ENCODE peak calls at places on chromosome 14, in nine cellular contexts. One of them, this sample, is unnamed.

GRCh38 chr14:95396221-95396620 is 76.5 kb upstream of the CLMN start:
- DNase-seq in NCI-H1092 treated with DMSO at 0.1 percent for 48 hours: no peak
- DNase-seq in NCI-H187 treated with DMSO at 0.1 percent for 48 hours: no peak
- DNase-seq in left lobe of liver: no peak
- DNase-seq in HTR-8/SVneo: no peak
- DNase-seq in endothelial cell: no peak
- DNase-seq in Peyer's patch: no peak
- DNase-seq in NCI-H1436: no peak
- DNase-seq in astrocyte of the cerebellum: no peak
- DNase-seq in this sample: no peak

GRCh38 chr14:55233591-55233990 is 37.6 kb upstream of the FBXO34 start:
- DNase-seq in NCI-H1092 treated with DMSO at 0.1 percent for 48 hours: no peak
- DNase-seq in NCI-H187 treated with DMSO at 0.1 percent for 48 hours: no peak
- DNase-seq in left lobe of liver: no peak
- DNase-seq in HTR-8/SVneo: no peak
- DNase-seq in endothelial cell: no peak
- DNase-seq in Peyer's patch: no peak
- DNase-seq in NCI-H1436: no peak
- DNase-seq in astrocyte of the cerebellum: no peak
- DNase-seq in this sample: no peak

GRCh38 chr14:105070760-105071137 is 5.5 kb upstream of the GPR132 start:
- DNase-seq in NCI-H1092 treated with DMSO at 0.1 percent for 48 hours: no peak
- DNase-seq in NCI-H187 treated with DMSO at 0.1 percent for 48 hours: no peak
- DNase-seq in left lobe of liver: no peak
- DNase-seq in HTR-8/SVneo: no peak
- DNase-seq in endothelial cell: no peak
- DNase-seq in Peyer's patch: no peak
- DNase-seq in NCI-H1436: no peak
- DNase-seq in astrocyte of the cerebellum: no peak
- DNase-seq in this sample: no peak

GRCh38 chr14:105091335-105092123 is 26.3 kb upstream of the GPR132 start:
- DNase-seq in NCI-H1092 treated with DMSO at 0.1 percent for 48 hours: no peak
- DNase-seq in NCI-H187 treated with DMSO at 0.1 percent for 48 hours: no peak
- DNase-seq in left lobe of liver: peak; percentile 97
- DNase-seq in HTR-8/SVneo: peak; percentile 75
- DNase-seq in endothelial cell: no peak
- DNase-seq in Peyer's patch: peak; percentile 93
- DNase-seq in NCI-H1436: no peak
- DNase-seq in astrocyte of the cerebellum: no peak
- DNase-seq in this sample: peak; percentile 51

GRCh38 chr14:63180017-63180416 is 24.2 kb upstream of the RHOJ start:
- DNase-seq in NCI-H1092 treated with DMSO at 0.1 percent for 48 hours: no peak
- DNase-seq in NCI-H187 treated with DMSO at 0.1 percent for 48 hours: no peak
- DNase-seq in left lobe of liver: no peak
- DNase-seq in HTR-8/SVneo: no peak
- DNase-seq in endothelial cell: no peak
- DNase-seq in Peyer's patch: no peak
- DNase-seq in NCI-H1436: no peak
- DNase-seq in astrocyte of the cerebellum: no peak
- DNase-seq in this sample: no peak

GRCh38 chr14:36553650-36554260 is 28.7 kb downstream of the NKX2-8 start:
- DNase-seq in NCI-H1092 treated with DMSO at 0.1 percent for 48 hours: peak; percentile 84
- DNase-seq in NCI-H187 treated with DMSO at 0.1 percent for 48 hours: peak; percentile 53
- DNase-seq in left lobe of liver: no peak
- DNase-seq in HTR-8/SVneo: peak; percentile 17
- DNase-seq in endothelial cell: no peak
- DNase-seq in Peyer's patch: no peak
- DNase-seq in NCI-H1436: peak; percentile 65
- DNase-seq in astrocyte of the cerebellum: peak; percentile 37
- DNase-seq in this sample: no peak

GRCh38 chr14:105497671-105498429 is 6.8 kb downstream of the TEDC1 start:
- DNase-seq in NCI-H1092 treated with DMSO at 0.1 percent for 48 hours: no peak
- DNase-seq in NCI-H187 treated with DMSO at 0.1 percent for 48 hours: no peak
- DNase-seq in left lobe of liver: peak; percentile 91
- DNase-seq in HTR-8/SVneo: no peak
- DNase-seq in endothelial cell: no peak
- DNase-seq in Peyer's patch: no peak
- DNase-seq in NCI-H1436: no peak
- DNase-seq in astrocyte of the cerebellum: no peak
- DNase-seq in this sample: no peak

GRCh38 chr14:83164016-83164415 is 1630.4 kb upstream of the SEL1L start:
- DNase-seq in NCI-H1092 treated with DMSO at 0.1 percent for 48 hours: no peak
- DNase-seq in NCI-H187 treated with DMSO at 0.1 percent for 48 hours: no peak
- DNase-seq in left lobe of liver: no peak
- DNase-seq in HTR-8/SVneo: peak; percentile 34
- DNase-seq in endothelial cell: no peak
- DNase-seq in Peyer's patch: no peak
- DNase-seq in NCI-H1436: no peak
- DNase-seq in astrocyte of the cerebellum: peak; percentile 49
- DNase-seq in this sample: no peak

GRCh38 chr14:93106541-93107156 is 9.1 kb downstream of the ITPK1 start:
- DNase-seq in NCI-H1092 treated with DMSO at 0.1 percent for 48 hours: no peak
- DNase-seq in NCI-H187 treated with DMSO at 0.1 percent for 48 hours: no peak
- DNase-seq in left lobe of liver: peak; percentile 66
- DNase-seq in HTR-8/SVneo: no peak
- DNase-seq in endothelial cell: no peak
- DNase-seq in Peyer's patch: no peak
- DNase-seq in NCI-H1436: no peak
- DNase-seq in astrocyte of the cerebellum: no peak
- DNase-seq in this sample: no peak

GRCh38 chr14:88599761-88600439 is 37.1 kb downstream of the ZC3H14 start:
- DNase-seq in NCI-H1092 treated with DMSO at 0.1 percent for 48 hours: no peak
- DNase-seq in NCI-H187 treated with DMSO at 0.1 percent for 48 hours: no peak
- DNase-seq in left lobe of liver: no peak
- DNase-seq in HTR-8/SVneo: no peak
- DNase-seq in endothelial cell: no peak
- DNase-seq in Peyer's patch: no peak
- DNase-seq in NCI-H1436: no peak
- DNase-seq in astrocyte of the cerebellum: no peak
- DNase-seq in this sample: no peak

GRCh38 chr14:104228716-104229620 is 90.6 kb downstream of the KIF26A start:
- DNase-seq in NCI-H1092 treated with DMSO at 0.1 percent for 48 hours: no peak
- DNase-seq in NCI-H187 treated with DMSO at 0.1 percent for 48 hours: no peak
- DNase-seq in left lobe of liver: no peak
- DNase-seq in HTR-8/SVneo: no peak
- DNase-seq in endothelial cell: no peak
- DNase-seq in Peyer's patch: no peak
- DNase-seq in NCI-H1436: no peak
- DNase-seq in astrocyte of the cerebellum: no peak
- DNase-seq in this sample: no peak

GRCh38 chr14:50670196-50670875 is 2.2 kb upstream of the SAV1 start:
- DNase-seq in NCI-H1092 treated with DMSO at 0.1 percent for 48 hours: no peak
- DNase-seq in NCI-H187 treated with DMSO at 0.1 percent for 48 hours: no peak
- DNase-seq in left lobe of liver: no peak
- DNase-seq in HTR-8/SVneo: no peak
- DNase-seq in endothelial cell: no peak
- DNase-seq in Peyer's patch: no peak
- DNase-seq in NCI-H1436: no peak
- DNase-seq in astrocyte of the cerebellum: no peak
- DNase-seq in this sample: no peak

GRCh38 chr14:39265032-39265431 is 31.3 kb downstream of the MIA2 start:
- DNase-seq in NCI-H1092 treated with DMSO at 0.1 percent for 48 hours: peak; percentile 25
- DNase-seq in NCI-H187 treated with DMSO at 0.1 percent for 48 hours: no peak
- DNase-seq in left lobe of liver: no peak
- DNase-seq in HTR-8/SVneo: no peak
- DNase-seq in endothelial cell: no peak
- DNase-seq in Peyer's patch: no peak
- DNase-seq in NCI-H1436: peak; percentile 28
- DNase-seq in astrocyte of the cerebellum: no peak
- DNase-seq in this sample: no peak

GRCh38 chr14:95255487-95255886 is 64.2 kb downstream of the CLMN start:
- DNase-seq in NCI-H1092 treated with DMSO at 0.1 percent for 48 hours: no peak
- DNase-seq in NCI-H187 treated with DMSO at 0.1 percent for 48 hours: peak; percentile 97
- DNase-seq in left lobe of liver: no peak
- DNase-seq in HTR-8/SVneo: peak; percentile 68
- DNase-seq in endothelial cell: peak; percentile 36
- DNase-seq in Peyer's patch: peak; percentile 90
- DNase-seq in NCI-H1436: peak; percentile 71
- DNase-seq in astrocyte of the cerebellum: no peak
- DNase-seq in this sample: peak; percentile 74

GRCh38 chr14:99393059-99393655 is 87.5 kb downstream of the SETD3 start:
- DNase-seq in NCI-H1092 treated with DMSO at 0.1 percent for 48 hours: peak; percentile 23
- DNase-seq in NCI-H187 treated with DMSO at 0.1 percent for 48 hours: no peak
- DNase-seq in left lobe of liver: no peak
- DNase-seq in HTR-8/SVneo: peak; percentile 64
- DNase-seq in endothelial cell: peak; percentile 63
- DNase-seq in Peyer's patch: peak; percentile 74
- DNase-seq in NCI-H1436: peak; percentile 12
- DNase-seq in astrocyte of the cerebellum: no peak
- DNase-seq in this sample: no peak

GRCh38 chr14:61524211-61524806 is 171.0 kb upstream of the HIF1A start:
- DNase-seq in NCI-H1092 treated with DMSO at 0.1 percent for 48 hours: peak; percentile 54
- DNase-seq in NCI-H187 treated with DMSO at 0.1 percent for 48 hours: peak; percentile 52
- DNase-seq in left lobe of liver: no peak
- DNase-seq in HTR-8/SVneo: no peak
- DNase-seq in endothelial cell: no peak
- DNase-seq in Peyer's patch: peak; percentile 71
- DNase-seq in NCI-H1436: peak; percentile 22
- DNase-seq in astrocyte of the cerebellum: no peak
- DNase-seq in this sample: no peak